ENCODE peak calls at places on chromosomes 3 and 15, in four cellular contexts. O is amniotic stem cell, X is KBM-7, M is A172. B is an unnamed sample.

GRCh38 chr3:10173926-10174435 is 9.3 kb downstream of the IRAK2 start:
- DNase-seq in O (peak; percentile 76), X (no peak), M (peak; percentile 99), B (peak; percentile 83)

GRCh38 chr3:193637831-193638230 is 44.8 kb downstream of the OPA1 start:
- DNase-seq in M (no peak), O (no peak), X (no peak), B (no peak)

GRCh38 chr3:22318325-22318724 is 567.3 kb upstream of the ZNF385D start:
- DNase-seq in O (no peak), X (no peak), M (no peak), B (no peak)

GRCh38 chr3:143277531-143277930 is 158.0 kb downstream of the CHST2 start:
- DNase-seq in O (no peak), M (no peak), X (no peak), B (no peak)

GRCh38 chr3:102510663-102511062 is 75.8 kb downstream of the ZPLD1 start:
- DNase-seq in O (no peak), X (no peak), M (no peak), B (no peak)

GRCh38 chr15:64843996-64844395 is 2.3 kb downstream of the PLEKHO2 start:
- DNase-seq in M (no peak), O (no peak), X (no peak), B (no peak)

GRCh38 chr15:56208641-56209155 is 35.0 kb downstream of the RFX7 start:
- DNase-seq in M (no peak), O (no peak), X (no peak), B (no peak)

GRCh38 chr3:160921020-160921635 is 165.1 kb downstream of the PPM1L start:
- DNase-seq in O (peak; percentile 28), M (peak; percentile 49), X (peak; percentile 47), B (peak; percentile 53)

GRCh38 chr3:2540115-2540514 is 441.4 kb downstream of the CNTN4 start:
- DNase-seq in M (no peak), O (no peak), X (no peak), B (no peak)

GRCh38 chr15:77999486-77999885 is 78.0 kb downstream of the TBC1D2B start:
- DNase-seq in M (no peak), X (no peak), O (no peak), B (no peak)

GRCh38 chr15:33218071-33218491 is 23.6 kb upstream of the FMN1 start:
- DNase-seq in M (no peak), X (no peak), O (no peak), B (no peak)

GRCh38 chr3:195754141-195754540 is 33.4 kb downstream of the MUC20 start:
- DNase-seq in M (no peak), O (no peak), X (no peak), B (no peak)

GRCh38 chr15:100671858-100672543 is 69.6 kb downstream of the ASB7 start:
- DNase-seq in M (peak; percentile 31), O (no peak), X (peak; percentile 45), B (no peak)

GRCh38 chr3:112671930-112672715 is 31.2 kb upstream of the CCDC80 start:
- DNase-seq in M (peak; percentile 85), X (no peak), O (peak; percentile 66), B (no peak)

GRCh38 chr3:196406806-196407470 is 25.3 kb downstream of the UBXN7 start:
- DNase-seq in X (no peak), M (peak; percentile 72), O (no peak), B (no peak)

GRCh38 chr3:118637866-118638265 is 396.8 kb downstream of the IGSF11 start:
- DNase-seq in M (no peak), O (no peak), X (no peak), B (no peak)

GRCh38 chr15:38576261-38576660 is 11.6 kb upstream of the RASGRP1 start:
- DNase-seq in O (no peak), M (no peak), X (no peak), B (no peak)

GRCh38 chr3:190056795-190057194 is 63.9 kb downstream of the P3H2 start:
- DNase-seq in X (no peak), O (no peak), M (no peak), B (no peak)

GRCh38 chr15:30990451-30991300 is 752 bp downstream of the MTMR10 start:
- DNase-seq in X (peak; percentile 58), M (peak; percentile 8), O (no peak), B (peak; percentile 66)

GRCh38 chr3:127747751-127748521 is 74.4 kb downstream of the MGLL start:
- DNase-seq in M (peak; percentile 97), X (no peak), O (peak; percentile 89), B (no peak)

GRCh38 chr3:134239538-134239937 is 11.1 kb downstream of the RYK start:
- DNase-seq in M (no peak), X (no peak), O (no peak), B (no peak)

GRCh38 chr3:154926721-154927120 is 153.4 kb upstream of the MME start:
- DNase-seq in M (no peak), O (no peak), X (no peak), B (no peak)

GRCh38 chr3:71111784-71112440 is 471.6 kb downstream of the FOXP1 start:
- DNase-seq in O (peak; percentile 66), M (peak; percentile 72), X (no peak), B (no peak)

GRCh38 chr3:173397161-173398110 is at the start of gene NLGN1:
- DNase-seq in X (peak; percentile 66), M (peak; percentile 48), O (peak; percentile 72), B (no peak)

GRCh38 chr15:74318376-74319137 is 48.9 kb downstream of the CYP11A1 start:
- DNase-seq in O (no peak), M (no peak), X (peak; percentile 48), B (no peak)

GRCh38 chr3:50102558-50102957 is 13.8 kb downstream of the RBM5 start:
- DNase-seq in X (no peak), O (no peak), M (no peak), B (no peak)

GRCh38 chr3:170563712-170564423 is 22.0 kb downstream of the SLC7A14 start:
- DNase-seq in M (peak; percentile 67), O (no peak), X (no peak), B (no peak)

GRCh38 chr3:146513386-146514051 is 30.9 kb downstream of the PLSCR1 start:
- DNase-seq in O (no peak), M (peak; percentile 4), X (no peak), B (no peak)

GRCh38 chr15:101207867-101208288 is 44.0 kb downstream of the CHSY1 start:
- DNase-seq in M (no peak), X (no peak), O (no peak), B (peak; percentile 65)

GRCh38 chr3:194577985-194578905 is 55.0 kb downstream of the TMEM44 start:
- DNase-seq in O (peak; percentile 45), X (no peak), M (peak; percentile 96), B (no peak)

GRCh38 chr3:179898024-179898423 is 138.7 kb downstream of the PEX5L start:
- DNase-seq in O (peak; percentile 15), M (peak; percentile 83), X (peak; percentile 40), B (no peak)

B was measured in AML-193.